ENCODE peak calls at places on chromosomes 2 and 18, in four cellular contexts. One of them, this sample, is unnamed.

GRCh38 chr2:157231476-157231875 is 26.0 kb upstream of the GALNT5 start:
- DNase-seq in stomach: no peak
- DNase-seq in HCT116: no peak
- DNase-seq in left ventricle myocardium inferior: no peak
- DNase-seq in this sample: no peak

GRCh38 chr2:48510329-48510728 is 19.6 kb upstream of the STON1 start:
- DNase-seq in stomach: no peak
- DNase-seq in HCT116: no peak
- DNase-seq in left ventricle myocardium inferior: no peak
- DNase-seq in this sample: no peak

GRCh38 chr18:24112874-24113615 is 25.8 kb upstream of the CABYR start:
- DNase-seq in HCT116: peak; percentile 90
- DNase-seq in left ventricle myocardium inferior: no peak
- DNase-seq in stomach: no peak
- DNase-seq in this sample: no peak

GRCh38 chr2:43127208-43127940 is 99.0 kb downstream of the ZFP36L2 start:
- DNase-seq in left ventricle myocardium inferior: peak; percentile 70
- DNase-seq in stomach: peak; percentile 80
- DNase-seq in HCT116: peak; percentile 33
- DNase-seq in this sample: peak; percentile 83

GRCh38 chr18:67426477-67426876 is 90.0 kb downstream of the DSEL start:
- DNase-seq in stomach: no peak
- DNase-seq in left ventricle myocardium inferior: no peak
- DNase-seq in HCT116: no peak
- DNase-seq in this sample: no peak

GRCh38 chr18:9478545-9478944 is 3.2 kb downstream of the RALBP1 start:
- DNase-seq in left ventricle myocardium inferior: no peak
- DNase-seq in HCT116: no peak
- DNase-seq in stomach: no peak
- DNase-seq in this sample: no peak

GRCh38 chr2:119371111-119371510 is 4.3 kb downstream of the DBI start:
- DNase-seq in left ventricle myocardium inferior: no peak
- DNase-seq in stomach: no peak
- DNase-seq in HCT116: no peak
- DNase-seq in this sample: no peak

GRCh38 chr2:169815849-169816248 is 8.9 kb downstream of the METTL5 start:
- DNase-seq in left ventricle myocardium inferior: no peak
- DNase-seq in HCT116: no peak
- DNase-seq in stomach: no peak
- DNase-seq in this sample: no peak

GRCh38 chr2:85430780-85431601 is 12.5 kb downstream of the SH2D6 start:
- DNase-seq in left ventricle myocardium inferior: no peak
- DNase-seq in stomach: no peak
- DNase-seq in HCT116: no peak
- DNase-seq in this sample: no peak

GRCh38 chr2:17800693-17801458 is 15.4 kb upstream of the MSGN1 start:
- DNase-seq in HCT116: no peak
- DNase-seq in stomach: no peak
- DNase-seq in left ventricle myocardium inferior: no peak
- DNase-seq in this sample: peak; percentile 73

GRCh38 chr2:24076849-24077534 is 866 bp upstream of the SF3B6 start:
- DNase-seq in left ventricle myocardium inferior: no peak
- DNase-seq in HCT116: no peak
- DNase-seq in stomach: no peak
- DNase-seq in this sample: no peak

GRCh38 chr2:242075683-242076082 is 206.2 kb downstream of the RTP5 start:
- DNase-seq in HCT116: peak; percentile 7
- DNase-seq in stomach: peak; percentile 63
- DNase-seq in left ventricle myocardium inferior: no peak
- DNase-seq in this sample: peak; percentile 79

GRCh38 chr2:43000242-43001054 is 208.1 kb upstream of the HAAO start:
- DNase-seq in HCT116: no peak
- DNase-seq in left ventricle myocardium inferior: no peak
- DNase-seq in stomach: no peak
- DNase-seq in this sample: no peak

GRCh38 chr18:48874701-48875162 is 76.0 kb downstream of the SMAD7 start:
- DNase-seq in left ventricle myocardium inferior: no peak
- DNase-seq in stomach: no peak
- DNase-seq in HCT116: no peak
- DNase-seq in this sample: no peak

GRCh38 chr2:138600732-138601437 is 99.3 kb downstream of the SPOPL start:
- DNase-seq in stomach: no peak
- DNase-seq in left ventricle myocardium inferior: no peak
- DNase-seq in HCT116: no peak
- DNase-seq in this sample: no peak

GRCh38 chr2:225274751-225275150 is 124.8 kb upstream of the NYAP2 start:
- DNase-seq in left ventricle myocardium inferior: no peak
- DNase-seq in HCT116: no peak
- DNase-seq in stomach: no peak
- DNase-seq in this sample: no peak

GRCh38 chr2:191539068-191539467 is 138.9 kb upstream of the NABP1 start:
- DNase-seq in stomach: no peak
- DNase-seq in HCT116: peak; percentile 18
- DNase-seq in left ventricle myocardium inferior: no peak
- DNase-seq in this sample: peak; percentile 14

GRCh38 chr2:74571058-74571457 is 16.5 kb downstream of the DOK1 start:
- DNase-seq in left ventricle myocardium inferior: no peak
- DNase-seq in stomach: no peak
- DNase-seq in HCT116: no peak
- DNase-seq in this sample: no peak

GRCh38 chr2:12738112-12738485 is 21.4 kb downstream of the TRIB2 start:
- DNase-seq in stomach: no peak
- DNase-seq in left ventricle myocardium inferior: no peak
- DNase-seq in HCT116: no peak
- DNase-seq in this sample: no peak

GRCh38 chr2:19801367-19802087 is 100.3 kb downstream of the TTC32 start:
- DNase-seq in HCT116: peak; percentile 81
- DNase-seq in left ventricle myocardium inferior: peak; percentile 87
- DNase-seq in stomach: peak; percentile 82
- DNase-seq in this sample: no peak

GRCh38 chr2:41698787-41699422 is 348.9 kb upstream of the PKDCC start:
- DNase-seq in stomach: no peak
- DNase-seq in HCT116: no peak
- DNase-seq in left ventricle myocardium inferior: peak; percentile 46
- DNase-seq in this sample: no peak

GRCh38 chr2:74489906-74490305 is 7.0 kb downstream of the TTC31 start:
- DNase-seq in left ventricle myocardium inferior: no peak
- DNase-seq in HCT116: no peak
- DNase-seq in stomach: no peak
- DNase-seq in this sample: no peak

GRCh38 chr2:7289697-7290096 is 372.5 kb downstream of the RNF144A start:
- DNase-seq in HCT116: no peak
- DNase-seq in stomach: no peak
- DNase-seq in left ventricle myocardium inferior: no peak
- DNase-seq in this sample: no peak

GRCh38 chr2:63023444-63023843 is 27.2 kb upstream of the OTX1 start:
- DNase-seq in HCT116: peak; percentile 54
- DNase-seq in stomach: no peak
- DNase-seq in left ventricle myocardium inferior: no peak
- DNase-seq in this sample: no peak

GRCh38 chr2:239195992-239196391 is 204.8 kb downstream of the HDAC4 start:
- DNase-seq in stomach: no peak
- DNase-seq in HCT116: no peak
- DNase-seq in left ventricle myocardium inferior: no peak
- DNase-seq in this sample: no peak
- H3K4me1 ChIP-seq in stomach: peaks cover 27% of the 10 kb centered on the region
- H3K4me1 ChIP-seq in HCT116: no peaks in the 10 kb centered on the region
- H3K4me1 ChIP-seq in left ventricle myocardium inferior: peaks cover 37% of the 10 kb centered on the region
- H3K4me1 ChIP-seq in this sample: no peaks in the 10 kb centered on the region

DNA sequence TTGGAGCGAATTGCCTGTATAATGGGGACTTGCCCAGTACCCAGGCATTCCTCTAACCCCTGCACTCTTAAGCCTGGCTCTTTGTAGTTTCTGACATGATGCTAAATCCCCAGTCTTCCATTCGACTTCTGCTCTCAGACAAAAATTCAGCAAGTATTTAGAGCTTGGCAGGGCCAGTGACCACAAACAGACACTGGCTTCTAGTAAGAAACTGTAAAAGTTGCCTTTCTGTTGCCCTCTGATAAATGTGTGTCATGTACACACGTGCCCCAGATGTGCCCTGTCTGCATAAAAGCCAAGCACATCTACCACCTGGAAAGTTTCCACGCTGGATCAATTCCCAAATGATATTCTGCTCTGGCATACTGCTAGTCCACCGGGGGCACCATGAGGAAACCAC is 18.0 kb downstream of the PAX3 start:
- DNase-seq in left ventricle myocardium inferior: no peak
- DNase-seq in HCT116: no peak
- DNase-seq in stomach: no peak
- DNase-seq in this sample: no peak
- TF ChIP-seq CTCF in left ventricle myocardium inferior: no peak
- TF ChIP-seq CTCF in HCT116: no peak
- TF ChIP-seq CTCF in stomach: no peak
- TF ChIP-seq CTCF in this sample: no peak

GRCh38 chr2:239042046-239042445 is 194.2 kb downstream of the TWIST2 start:
- DNase-seq in stomach: no peak
- DNase-seq in left ventricle myocardium inferior: no peak
- DNase-seq in HCT116: no peak
- DNase-seq in this sample: no peak
- H3K36me3 ChIP-seq in stomach: no peaks in the 10 kb centered on the region
- H3K36me3 ChIP-seq in left ventricle myocardium inferior: no peaks in the 10 kb centered on the region
- H3K36me3 ChIP-seq in HCT116: no peaks in the 10 kb centered on the region
- H3K36me3 ChIP-seq in this sample: no peaks in the 10 kb centered on the region

GRCh38 chr2:88691339-88692183 is at the start of gene RPIA:
- DNase-seq in left ventricle myocardium inferior: peak; percentile 99
- DNase-seq in stomach: peak; percentile 99
- DNase-seq in HCT116: peak; percentile 96
- DNase-seq in this sample: peak; percentile 99
- H3K4me1 ChIP-seq in left ventricle myocardium inferior: peaks cover 56% of the 10 kb centered on the region
- H3K4me1 ChIP-seq in stomach: peaks cover 50% of the 10 kb centered on the region
- H3K4me1 ChIP-seq in HCT116: peaks cover 10% of the 10 kb centered on the region
- H3K4me1 ChIP-seq in this sample: peaks cover 10% of the 10 kb centered on the region

GRCh38 chr2:10753156-10753555 is 31.7 kb downstream of the ATP6V1C2 start:
- DNase-seq in left ventricle myocardium inferior: no peak
- DNase-seq in stomach: no peak
- DNase-seq in HCT116: no peak
- DNase-seq in this sample: no peak

GRCh38 chr2:10755621-10756020 is 34.2 kb downstream of the ATP6V1C2 start:
- DNase-seq in left ventricle myocardium inferior: no peak
- DNase-seq in HCT116: no peak
- DNase-seq in stomach: no peak
- DNase-seq in this sample: no peak

GRCh38 chr2:10753876-10754275 is 32.4 kb downstream of the ATP6V1C2 start:
- DNase-seq in stomach: no peak
- DNase-seq in left ventricle myocardium inferior: no peak
- DNase-seq in HCT116: no peak
- DNase-seq in this sample: no peak

GRCh38 chr2:10750610-10751009 is 29.2 kb downstream of the ATP6V1C2 start:
- DNase-seq in HCT116: no peak
- DNase-seq in stomach: no peak
- DNase-seq in left ventricle myocardium inferior: no peak
- DNase-seq in this sample: no peak

GRCh38 chr2:10752236-10752635 is 30.8 kb downstream of the ATP6V1C2 start:
- DNase-seq in HCT116: no peak
- DNase-seq in stomach: no peak
- DNase-seq in left ventricle myocardium inferior: no peak
- DNase-seq in this sample: peak; percentile 71
- TF ChIP-seq CTCF in HCT116: no peak
- TF ChIP-seq CTCF in stomach: no peak
- TF ChIP-seq CTCF in left ventricle myocardium inferior: no peak
- TF ChIP-seq CTCF in this sample: no peak

GRCh38 chr18:45854036-45854586 is 28.6 kb downstream of the SIGLEC15 start:
- DNase-seq in HCT116: no peak
- DNase-seq in left ventricle myocardium inferior: no peak
- DNase-seq in stomach: no peak
- DNase-seq in this sample: no peak

GRCh38 chr18:45850021-45850420 is 24.5 kb downstream of the SIGLEC15 start:
- DNase-seq in HCT116: no peak
- DNase-seq in left ventricle myocardium inferior: no peak
- DNase-seq in stomach: no peak
- DNase-seq in this sample: no peak

GRCh38 chr18:45849529-45849928 is 24.1 kb downstream of the SIGLEC15 start:
- DNase-seq in left ventricle myocardium inferior: no peak
- DNase-seq in HCT116: no peak
- DNase-seq in stomach: no peak
- DNase-seq in this sample: no peak

GRCh38 chr18:45852631-45853030 is 27.2 kb downstream of the SIGLEC15 start:
- DNase-seq in HCT116: no peak
- DNase-seq in left ventricle myocardium inferior: no peak
- DNase-seq in stomach: no peak
- DNase-seq in this sample: no peak

DNA sequence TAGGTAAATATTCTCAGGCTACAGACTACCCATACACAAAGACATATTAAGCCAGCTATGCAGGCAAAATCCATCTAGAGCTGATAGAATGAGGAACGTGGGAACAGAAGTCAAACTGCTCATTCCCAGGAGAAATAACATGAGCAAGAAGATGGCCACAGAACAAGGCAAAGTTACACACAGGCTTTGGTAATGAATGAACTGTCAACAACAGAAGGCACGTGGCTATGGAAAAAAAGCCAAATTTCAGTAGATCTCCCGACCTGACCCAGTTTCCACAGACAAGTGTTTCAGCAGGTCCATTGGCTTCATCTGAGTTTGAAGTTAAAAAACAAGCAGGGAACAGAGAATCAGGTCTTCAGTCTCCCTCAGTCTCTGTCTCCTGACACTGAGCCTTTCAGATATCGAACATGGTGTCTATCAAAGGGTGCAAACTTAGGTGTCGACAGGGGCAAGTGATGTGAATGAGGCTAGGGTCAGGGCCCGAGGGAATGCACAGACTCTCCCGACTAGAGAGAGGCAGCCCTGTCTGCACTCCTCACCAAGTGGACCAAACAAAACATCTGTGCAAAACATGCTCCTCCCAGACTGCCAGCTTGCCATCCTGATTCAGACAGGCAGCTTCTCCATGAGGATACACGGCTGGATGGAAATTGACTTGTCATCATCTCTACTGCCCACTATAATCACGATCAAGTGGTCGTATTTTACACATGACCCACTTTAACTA is 25.9 kb downstream of the SIGLEC15 start:
- DNase-seq in stomach: no peak
- DNase-seq in left ventricle myocardium inferior: no peak
- DNase-seq in HCT116: no peak
- DNase-seq in this sample: no peak
- H3K36me3 ChIP-seq in stomach: peaks cover 75% of the 10 kb centered on the region
- H3K36me3 ChIP-seq in left ventricle myocardium inferior: peaks cover 61% of the 10 kb centered on the region
- H3K36me3 ChIP-seq in HCT116: peaks cover 4% of the 10 kb centered on the region
- H3K36me3 ChIP-seq in this sample: no peaks in the 10 kb centered on the region

GRCh38 chr2:220117010-220117409 is 489.6 kb downstream of the SLC4A3 start:
- DNase-seq in left ventricle myocardium inferior: no peak
- DNase-seq in HCT116: no peak
- DNase-seq in stomach: no peak
- DNase-seq in this sample: no peak
- H3K4me1 ChIP-seq in left ventricle myocardium inferior: no peaks in the 10 kb centered on the region
- H3K4me1 ChIP-seq in HCT116: no peaks in the 10 kb centered on the region
- H3K4me1 ChIP-seq in stomach: no peaks in the 10 kb centered on the region
- H3K4me1 ChIP-seq in this sample: no peaks in the 10 kb centered on the region

GRCh38 chr18:31610841-31611240 is 19.2 kb downstream of the TTR start:
- DNase-seq in left ventricle myocardium inferior: no peak
- DNase-seq in stomach: peak; percentile 57
- DNase-seq in HCT116: peak; percentile 13
- DNase-seq in this sample: peak; percentile 61
- TF ChIP-seq CTCF in left ventricle myocardium inferior: peak; percentile 41
- TF ChIP-seq CTCF in stomach: peak; percentile 19
- TF ChIP-seq CTCF in HCT116: peak; percentile 39
- TF ChIP-seq CTCF in this sample: no peak

GRCh38 chr2:27222407-27222806 is 5.2 kb downstream of the CAD start:
- DNase-seq in left ventricle myocardium inferior: no peak
- DNase-seq in HCT116: no peak
- DNase-seq in stomach: no peak
- DNase-seq in this sample: no peak
- H3K36me3 ChIP-seq in left ventricle myocardium inferior: peaks cover 70% of the 10 kb centered on the region
- H3K36me3 ChIP-seq in HCT116: peaks cover 78% of the 10 kb centered on the region
- H3K36me3 ChIP-seq in stomach: peaks cover 77% of the 10 kb centered on the region
- H3K36me3 ChIP-seq in this sample: peaks cover 5% of the 10 kb centered on the region